ENCODE peak calls at places on chromosomes 1 and 21, in four cellular contexts. L is A549, I is sigmoid colon, F is DND-41. V is an unnamed sample. For H3K4me1, the result is how much of the 10 kb centered on the place peaks cover.

GRCh38 chr1:145716641-145717061 is 2.6 kb upstream of the CD160 start:
- DNase-seq in L (no peak), I (no peak), F (no peak), V (no peak)

GRCh38 chr1:55127827-55128343 is 87.3 kb downstream of the USP24 start:
- DNase-seq in L (no peak), I (no peak), F (no peak), V (no peak)

GRCh38 chr1:218718977-218719376 is 373.8 kb downstream of the TGFB2 start:
- DNase-seq in L (no peak), I (no peak), F (no peak), V (no peak)

GRCh38 chr1:232792949-232793348 is 12.3 kb upstream of the MAP10 start:
- DNase-seq in L (no peak), I (no peak), F (no peak), V (no peak)

GRCh38 chr1:237851209-237851845 is 39.4 kb downstream of the ZP4 start:
- DNase-seq in L (peak), I (no peak), F (peak), V (no peak)

GRCh38 chr1:216836316-216836715 is 113.1 kb upstream of the ESRRG start:
- DNase-seq in L (no peak), I (no peak), F (no peak), V (no peak)

GRCh38 chr21:30478015-30478414 is 2.2 kb downstream of the KRTAP19-1 start:
- DNase-seq in L (no peak), I (no peak), F (no peak), V (no peak)

GRCh38 chr1:25616080-25616931 is at the start of gene MAN1C1:
- DNase-seq in L (peak), I (peak), F (peak), V (peak)

GRCh38 chr1:68049941-68050878 is at the start of gene DIRAS3:
- DNase-seq in L (peak), I (no peak), F (no peak), V (peak)

GRCh38 chr1:156868341-156868740 is 7.7 kb downstream of the NTRK1 start:
- DNase-seq in L (no peak), I (no peak), F (no peak), V (no peak)

GRCh38 chr1:156864796-156865195 is 4.1 kb downstream of the NTRK1 start:
- DNase-seq in L (no peak), I (no peak), F (no peak), V (no peak)

GRCh38 chr1:156865865-156866678 is 5.4 kb downstream of the NTRK1 start:
- DNase-seq in L (no peak), I (no peak), F (no peak), V (no peak)

GRCh38 chr1:156865258-156865657 is 4.6 kb downstream of the NTRK1 start:
- DNase-seq in L (no peak), I (no peak), F (no peak), V (no peak)

GRCh38 chr1:156866679-156867015 is 6.0 kb downstream of the NTRK1 start:
- DNase-seq in L (no peak), I (no peak), F (no peak), V (no peak)
- H3K4me1 ChIP-seq in L (under half), I (under half), F (under half), V (under half)

GRCh38 chr1:234538930-234539649 is 60.1 kb upstream of the TARBP1 start:
- DNase-seq in L (no peak), I (peak), F (no peak), V (no peak)
- H3K4me1 ChIP-seq in L (under half), I (half or more), F (under half), V (under half)

DNA sequence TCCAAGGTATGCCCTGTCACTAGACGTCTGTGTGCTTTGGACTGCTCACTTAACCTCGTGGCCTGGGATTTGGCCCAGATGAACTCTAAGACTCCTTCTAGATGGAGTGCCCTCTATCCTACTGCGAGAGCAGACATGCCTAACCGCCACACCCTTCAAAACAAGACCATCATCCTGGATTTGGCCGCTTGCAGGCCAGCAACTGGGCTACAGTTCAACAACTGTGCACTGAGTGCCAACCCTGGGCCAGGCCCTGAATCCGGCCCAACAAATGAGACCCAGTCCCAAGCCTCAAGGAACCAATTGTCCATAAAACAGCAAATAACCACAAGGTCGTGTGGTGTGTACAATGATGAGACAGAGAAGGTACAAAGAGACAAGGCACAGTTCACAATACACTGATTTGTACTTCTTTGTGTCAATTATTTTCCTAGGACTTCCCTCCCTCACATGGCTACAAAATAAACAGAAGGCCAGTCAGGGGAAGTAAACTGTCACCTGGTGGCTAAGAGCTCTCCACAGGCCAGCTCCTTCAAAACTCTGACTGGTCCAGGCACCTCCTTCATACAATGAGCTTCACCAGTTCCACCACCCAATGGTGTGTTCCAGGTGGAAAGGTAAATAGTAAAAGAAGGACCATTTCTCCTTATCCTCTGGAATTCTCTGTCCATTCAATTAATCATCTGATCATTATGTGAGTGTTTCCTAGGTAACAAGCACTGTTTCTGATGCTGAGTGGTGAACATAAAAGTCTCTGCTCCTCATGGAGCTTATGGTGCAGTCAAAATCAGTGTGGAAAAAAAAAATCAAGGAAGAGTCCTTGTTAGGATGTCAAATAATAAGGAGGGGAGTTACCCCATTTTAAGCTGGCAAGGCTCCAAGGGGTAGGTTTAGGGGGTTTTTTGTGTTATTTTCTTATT is 60.4 kb downstream of the CAPZB start:
- DNase-seq in L (no peak), I (no peak), F (no peak), V (no peak)
- H3K4me1 ChIP-seq in L (under half), I (half or more), F (under half), V (half or more)

GRCh38 chr1:53277326-53277725 is 39.0 kb upstream of the MAGOH start:
- DNase-seq in L (no peak), I (no peak), F (no peak), V (peak)

GRCh38 chr1:53280486-53280885 is 42.2 kb upstream of the MAGOH start:
- DNase-seq in L (no peak), I (no peak), F (no peak), V (no peak)

GRCh38 chr1:53281180-53281579 is 42.9 kb upstream of the MAGOH start:
- DNase-seq in L (no peak), I (no peak), F (no peak), V (no peak)

GRCh38 chr1:53278294-53278693 is 40.0 kb upstream of the MAGOH start:
- DNase-seq in L (peak), I (peak), F (peak), V (peak)

GRCh38 chr1:53279556-53280160 is 41.3 kb upstream of the MAGOH start:
- DNase-seq in L (no peak), I (no peak), F (no peak), V (no peak)
- H3K4me1 ChIP-seq in L (under half), I (under half), F (under half), V (under half)

GRCh38 chr21:43603230-43603626 is 56.1 kb downstream of the HSF2BP start:
- DNase-seq in L (no peak), I (no peak), F (no peak), V (no peak)
- H3K4me1 ChIP-seq in L (half or more), I (under half), F (under half), V (under half)